ENCODE peak calls at places on chromosome 18, in ten cellular contexts. One of them, this sample, is unnamed.

GRCh38 chr18:46917808-46918600 is 602 bp downstream of the KATNAL2 start:
- DNase-seq in AG08396: peak
- DNase-seq in HEK293T: no peak
- DNase-seq in activated naive CD4-positive, alpha-beta T cell treated with anti-CD3 and anti-CD28 coated beads, Interleukin-2, amount 50 U/mL, for 16 hours: peak
- DNase-seq in WTC11: peak
- DNase-seq in astrocyte of the spinal cord: peak
- DNase-seq in K562: peak
- DNase-seq in choroid plexus epithelial cell: peak
- DNase-seq in heart left ventricle: no peak
- DNase-seq in posterior vena cava: no peak
- DNase-seq in this sample: no peak

GRCh38 chr18:39561136-39561535 is 1995.5 kb upstream of the CELF4 start:
- DNase-seq in AG08396: no peak
- DNase-seq in HEK293T: no peak
- DNase-seq in activated naive CD4-positive, alpha-beta T cell treated with anti-CD3 and anti-CD28 coated beads, Interleukin-2, amount 50 U/mL, for 16 hours: no peak
- DNase-seq in WTC11: no peak
- DNase-seq in astrocyte of the spinal cord: peak
- DNase-seq in K562: no peak
- DNase-seq in choroid plexus epithelial cell: no peak
- DNase-seq in heart left ventricle: no peak
- DNase-seq in posterior vena cava: no peak
- DNase-seq in this sample: no peak

GRCh38 chr18:68017385-68017784 is 500.9 kb upstream of the DSEL start:
- DNase-seq in AG08396: no peak
- DNase-seq in HEK293T: no peak
- DNase-seq in activated naive CD4-positive, alpha-beta T cell treated with anti-CD3 and anti-CD28 coated beads, Interleukin-2, amount 50 U/mL, for 16 hours: no peak
- DNase-seq in WTC11: no peak
- DNase-seq in astrocyte of the spinal cord: no peak
- DNase-seq in K562: no peak
- DNase-seq in choroid plexus epithelial cell: no peak
- DNase-seq in heart left ventricle: no peak
- DNase-seq in posterior vena cava: no peak
- DNase-seq in this sample: no peak

GRCh38 chr18:27685071-27685470 is 491.9 kb downstream of the CDH2 start:
- DNase-seq in AG08396: no peak
- DNase-seq in HEK293T: no peak
- DNase-seq in activated naive CD4-positive, alpha-beta T cell treated with anti-CD3 and anti-CD28 coated beads, Interleukin-2, amount 50 U/mL, for 16 hours: no peak
- DNase-seq in WTC11: no peak
- DNase-seq in astrocyte of the spinal cord: no peak
- DNase-seq in K562: no peak
- DNase-seq in choroid plexus epithelial cell: no peak
- DNase-seq in heart left ventricle: no peak
- DNase-seq in posterior vena cava: no peak
- DNase-seq in this sample: no peak

GRCh38 chr18:76975577-76976110 is 153.3 kb downstream of the ZNF236 start:
- DNase-seq in AG08396: no peak
- DNase-seq in HEK293T: no peak
- DNase-seq in activated naive CD4-positive, alpha-beta T cell treated with anti-CD3 and anti-CD28 coated beads, Interleukin-2, amount 50 U/mL, for 16 hours: no peak
- DNase-seq in WTC11: no peak
- DNase-seq in astrocyte of the spinal cord: no peak
- DNase-seq in K562: no peak
- DNase-seq in choroid plexus epithelial cell: no peak
- DNase-seq in heart left ventricle: no peak
- DNase-seq in posterior vena cava: no peak
- DNase-seq in this sample: no peak

GRCh38 chr18:76573325-76574025 is 78.4 kb upstream of the ZNF516 start:
- DNase-seq in AG08396: peak
- DNase-seq in HEK293T: no peak
- DNase-seq in activated naive CD4-positive, alpha-beta T cell treated with anti-CD3 and anti-CD28 coated beads, Interleukin-2, amount 50 U/mL, for 16 hours: no peak
- DNase-seq in WTC11: no peak
- DNase-seq in astrocyte of the spinal cord: peak
- DNase-seq in K562: no peak
- DNase-seq in choroid plexus epithelial cell: peak
- DNase-seq in heart left ventricle: no peak
- DNase-seq in posterior vena cava: no peak
- DNase-seq in this sample: no peak

GRCh38 chr18:74476154-74476553 is 19.0 kb upstream of the DIPK1C start:
- DNase-seq in AG08396: peak
- DNase-seq in HEK293T: peak
- DNase-seq in activated naive CD4-positive, alpha-beta T cell treated with anti-CD3 and anti-CD28 coated beads, Interleukin-2, amount 50 U/mL, for 16 hours: no peak
- DNase-seq in WTC11: peak
- DNase-seq in astrocyte of the spinal cord: no peak
- DNase-seq in K562: peak
- DNase-seq in choroid plexus epithelial cell: peak
- DNase-seq in heart left ventricle: no peak
- DNase-seq in posterior vena cava: no peak
- DNase-seq in this sample: no peak

GRCh38 chr18:23226386-23226785 is 91.1 kb downstream of the CABLES1 start:
- DNase-seq in AG08396: peak
- DNase-seq in HEK293T: no peak
- DNase-seq in activated naive CD4-positive, alpha-beta T cell treated with anti-CD3 and anti-CD28 coated beads, Interleukin-2, amount 50 U/mL, for 16 hours: no peak
- DNase-seq in WTC11: no peak
- DNase-seq in astrocyte of the spinal cord: peak
- DNase-seq in K562: no peak
- DNase-seq in choroid plexus epithelial cell: peak
- DNase-seq in heart left ventricle: no peak
- DNase-seq in posterior vena cava: no peak
- DNase-seq in this sample: no peak

GRCh38 chr18:79987566-79987965 is 797 bp downstream of the TXNL4A start:
- DNase-seq in AG08396: peak
- DNase-seq in HEK293T: no peak
- DNase-seq in activated naive CD4-positive, alpha-beta T cell treated with anti-CD3 and anti-CD28 coated beads, Interleukin-2, amount 50 U/mL, for 16 hours: no peak
- DNase-seq in WTC11: no peak
- DNase-seq in astrocyte of the spinal cord: peak
- DNase-seq in K562: no peak
- DNase-seq in choroid plexus epithelial cell: peak
- DNase-seq in heart left ventricle: no peak
- DNase-seq in posterior vena cava: no peak
- DNase-seq in this sample: no peak

GRCh38 chr18:43662657-43663056 is 385.4 kb upstream of the SYT4 start:
- DNase-seq in AG08396: peak
- DNase-seq in HEK293T: no peak
- DNase-seq in activated naive CD4-positive, alpha-beta T cell treated with anti-CD3 and anti-CD28 coated beads, Interleukin-2, amount 50 U/mL, for 16 hours: no peak
- DNase-seq in WTC11: no peak
- DNase-seq in astrocyte of the spinal cord: peak
- DNase-seq in K562: no peak
- DNase-seq in choroid plexus epithelial cell: peak
- DNase-seq in heart left ventricle: no peak
- DNase-seq in posterior vena cava: no peak
- DNase-seq in this sample: no peak

GRCh38 chr18:13611616-13612110 is 114.7 kb downstream of the FAM210A start:
- DNase-seq in AG08396: peak
- DNase-seq in HEK293T: no peak
- DNase-seq in activated naive CD4-positive, alpha-beta T cell treated with anti-CD3 and anti-CD28 coated beads, Interleukin-2, amount 50 U/mL, for 16 hours: no peak
- DNase-seq in WTC11: no peak
- DNase-seq in astrocyte of the spinal cord: peak
- DNase-seq in K562: no peak
- DNase-seq in choroid plexus epithelial cell: peak
- DNase-seq in heart left ventricle: peak
- DNase-seq in posterior vena cava: peak
- DNase-seq in this sample: no peak

GRCh38 chr18:36309436-36310391 is 12.2 kb downstream of the FHOD3 start:
- DNase-seq in AG08396: peak
- DNase-seq in HEK293T: no peak
- DNase-seq in activated naive CD4-positive, alpha-beta T cell treated with anti-CD3 and anti-CD28 coated beads, Interleukin-2, amount 50 U/mL, for 16 hours: no peak
- DNase-seq in WTC11: no peak
- DNase-seq in astrocyte of the spinal cord: peak
- DNase-seq in K562: no peak
- DNase-seq in choroid plexus epithelial cell: peak
- DNase-seq in heart left ventricle: no peak
- DNase-seq in posterior vena cava: peak
- DNase-seq in this sample: peak

GRCh38 chr18:31563778-31564177 is 27.9 kb upstream of the TTR start:
- DNase-seq in AG08396: no peak
- DNase-seq in HEK293T: no peak
- DNase-seq in activated naive CD4-positive, alpha-beta T cell treated with anti-CD3 and anti-CD28 coated beads, Interleukin-2, amount 50 U/mL, for 16 hours: no peak
- DNase-seq in WTC11: no peak
- DNase-seq in astrocyte of the spinal cord: no peak
- DNase-seq in K562: peak
- DNase-seq in choroid plexus epithelial cell: peak
- DNase-seq in heart left ventricle: no peak
- DNase-seq in posterior vena cava: no peak
- DNase-seq in this sample: no peak

GRCh38 chr18:6920099-6920955 is 190.8 kb downstream of the ARHGAP28 start:
- DNase-seq in AG08396: peak
- DNase-seq in HEK293T: peak
- DNase-seq in activated naive CD4-positive, alpha-beta T cell treated with anti-CD3 and anti-CD28 coated beads, Interleukin-2, amount 50 U/mL, for 16 hours: no peak
- DNase-seq in WTC11: peak
- DNase-seq in astrocyte of the spinal cord: peak
- DNase-seq in K562: peak
- DNase-seq in choroid plexus epithelial cell: peak
- DNase-seq in heart left ventricle: no peak
- DNase-seq in posterior vena cava: no peak
- DNase-seq in this sample: peak

GRCh38 chr18:55732227-55733106 is 144.5 kb upstream of the TCF4 start:
- DNase-seq in AG08396: no peak
- DNase-seq in HEK293T: no peak
- DNase-seq in activated naive CD4-positive, alpha-beta T cell treated with anti-CD3 and anti-CD28 coated beads, Interleukin-2, amount 50 U/mL, for 16 hours: no peak
- DNase-seq in WTC11: no peak
- DNase-seq in astrocyte of the spinal cord: peak
- DNase-seq in K562: peak
- DNase-seq in choroid plexus epithelial cell: peak
- DNase-seq in heart left ventricle: no peak
- DNase-seq in posterior vena cava: no peak
- DNase-seq in this sample: no peak

GRCh38 chr18:11052800-11053199 is 96.6 kb downstream of the PIEZO2 start:
- DNase-seq in AG08396: no peak
- DNase-seq in HEK293T: no peak
- DNase-seq in activated naive CD4-positive, alpha-beta T cell treated with anti-CD3 and anti-CD28 coated beads, Interleukin-2, amount 50 U/mL, for 16 hours: no peak
- DNase-seq in WTC11: no peak
- DNase-seq in astrocyte of the spinal cord: no peak
- DNase-seq in K562: no peak
- DNase-seq in choroid plexus epithelial cell: peak
- DNase-seq in heart left ventricle: no peak
- DNase-seq in posterior vena cava: no peak
- DNase-seq in this sample: peak

GRCh38 chr18:59915606-59916005 is 15.8 kb downstream of the PMAIP1 start:
- DNase-seq in AG08396: no peak
- DNase-seq in HEK293T: no peak
- DNase-seq in activated naive CD4-positive, alpha-beta T cell treated with anti-CD3 and anti-CD28 coated beads, Interleukin-2, amount 50 U/mL, for 16 hours: no peak
- DNase-seq in WTC11: no peak
- DNase-seq in astrocyte of the spinal cord: no peak
- DNase-seq in K562: no peak
- DNase-seq in choroid plexus epithelial cell: no peak
- DNase-seq in heart left ventricle: no peak
- DNase-seq in posterior vena cava: no peak
- DNase-seq in this sample: no peak

GRCh38 chr18:65124633-65125032 is 626.2 kb upstream of the CDH7 start:
- DNase-seq in AG08396: no peak
- DNase-seq in HEK293T: no peak
- DNase-seq in activated naive CD4-positive, alpha-beta T cell treated with anti-CD3 and anti-CD28 coated beads, Interleukin-2, amount 50 U/mL, for 16 hours: no peak
- DNase-seq in WTC11: no peak
- DNase-seq in astrocyte of the spinal cord: no peak
- DNase-seq in K562: no peak
- DNase-seq in choroid plexus epithelial cell: no peak
- DNase-seq in heart left ventricle: no peak
- DNase-seq in posterior vena cava: no peak
- DNase-seq in this sample: no peak

GRCh38 chr18:75500510-75500909 is 73.0 kb upstream of the SMIM21 start:
- DNase-seq in AG08396: no peak
- DNase-seq in HEK293T: no peak
- DNase-seq in activated naive CD4-positive, alpha-beta T cell treated with anti-CD3 and anti-CD28 coated beads, Interleukin-2, amount 50 U/mL, for 16 hours: no peak
- DNase-seq in WTC11: no peak
- DNase-seq in astrocyte of the spinal cord: peak
- DNase-seq in K562: no peak
- DNase-seq in choroid plexus epithelial cell: peak
- DNase-seq in heart left ventricle: no peak
- DNase-seq in posterior vena cava: no peak
- DNase-seq in this sample: no peak

GRCh38 chr18:56982756-56983155 is 164.1 kb upstream of the BOD1L2 start:
- DNase-seq in AG08396: no peak
- DNase-seq in HEK293T: no peak
- DNase-seq in activated naive CD4-positive, alpha-beta T cell treated with anti-CD3 and anti-CD28 coated beads, Interleukin-2, amount 50 U/mL, for 16 hours: no peak
- DNase-seq in WTC11: no peak
- DNase-seq in astrocyte of the spinal cord: no peak
- DNase-seq in K562: no peak
- DNase-seq in choroid plexus epithelial cell: no peak
- DNase-seq in heart left ventricle: no peak
- DNase-seq in posterior vena cava: no peak
- DNase-seq in this sample: no peak

GRCh38 chr18:7855051-7855450 is 287.9 kb downstream of the PTPRM start:
- DNase-seq in AG08396: no peak
- DNase-seq in HEK293T: no peak
- DNase-seq in activated naive CD4-positive, alpha-beta T cell treated with anti-CD3 and anti-CD28 coated beads, Interleukin-2, amount 50 U/mL, for 16 hours: no peak
- DNase-seq in WTC11: no peak
- DNase-seq in astrocyte of the spinal cord: no peak
- DNase-seq in K562: no peak
- DNase-seq in choroid plexus epithelial cell: no peak
- DNase-seq in heart left ventricle: no peak
- DNase-seq in posterior vena cava: no peak
- DNase-seq in this sample: no peak

GRCh38 chr18:66682855-66683322 is 79.0 kb upstream of the CDH19 start:
- DNase-seq in AG08396: no peak
- DNase-seq in HEK293T: no peak
- DNase-seq in activated naive CD4-positive, alpha-beta T cell treated with anti-CD3 and anti-CD28 coated beads, Interleukin-2, amount 50 U/mL, for 16 hours: no peak
- DNase-seq in WTC11: no peak
- DNase-seq in astrocyte of the spinal cord: peak
- DNase-seq in K562: no peak
- DNase-seq in choroid plexus epithelial cell: peak
- DNase-seq in heart left ventricle: no peak
- DNase-seq in posterior vena cava: no peak
- DNase-seq in this sample: no peak

GRCh38 chr18:75161629-75162028 is 47.3 kb downstream of the PTGR3 start:
- DNase-seq in AG08396: no peak
- DNase-seq in HEK293T: no peak
- DNase-seq in activated naive CD4-positive, alpha-beta T cell treated with anti-CD3 and anti-CD28 coated beads, Interleukin-2, amount 50 U/mL, for 16 hours: no peak
- DNase-seq in WTC11: no peak
- DNase-seq in astrocyte of the spinal cord: no peak
- DNase-seq in K562: no peak
- DNase-seq in choroid plexus epithelial cell: peak
- DNase-seq in heart left ventricle: no peak
- DNase-seq in posterior vena cava: no peak
- DNase-seq in this sample: no peak

GRCh38 chr18:75923169-75923568 is 495.7 kb upstream of the SMIM21 start:
- DNase-seq in AG08396: no peak
- DNase-seq in HEK293T: no peak
- DNase-seq in activated naive CD4-positive, alpha-beta T cell treated with anti-CD3 and anti-CD28 coated beads, Interleukin-2, amount 50 U/mL, for 16 hours: no peak
- DNase-seq in WTC11: no peak
- DNase-seq in astrocyte of the spinal cord: peak
- DNase-seq in K562: no peak
- DNase-seq in choroid plexus epithelial cell: peak
- DNase-seq in heart left ventricle: no peak
- DNase-seq in posterior vena cava: no peak
- DNase-seq in this sample: peak

This sample was measured in H54.